ENCODE peak calls at places on chromosome 13, in five cellular contexts. O is PC-3, H is adrenal gland, J is suprapubic skin, U is AG04450. D is an unnamed sample.

GRCh38 chr13:62544928-62545327 is 1129.3 kb upstream of the PCDH20 start:
- DNase-seq in O (no peak), J (no peak), H (no peak), U (no peak), D (no peak)

GRCh38 chr13:113117335-113117872 is 5.2 kb upstream of the F10 start:
- DNase-seq in J (peak), H (no peak), U (no peak), O (peak), D (no peak)

GRCh38 chr13:35953537-35954206 is 177.5 kb downstream of the DCLK1 start:
- DNase-seq in H (peak), J (peak), O (peak), U (peak), D (peak)

GRCh38 chr13:113013303-113013702 is 44.3 kb downstream of the MCF2L start:
- DNase-seq in O (peak), H (no peak), J (no peak), U (no peak), D (no peak)

GRCh38 chr13:114078501-114079451 is 53.6 kb downstream of the RASA3 start:
- DNase-seq in J (peak), H (peak), U (no peak), O (peak), D (no peak)

GRCh38 chr13:101535192-101535746 is 82.8 kb downstream of the ITGBL1 start:
- DNase-seq in J (no peak), O (peak), U (no peak), H (no peak), D (no peak)

GRCh38 chr13:54989418-54989817 is 1960.8 kb downstream of the OLFM4 start:
- DNase-seq in O (no peak), J (no peak), H (no peak), U (no peak), D (no peak)

GRCh38 chr13:107832521-107833095 is 382.7 kb downstream of the LIG4 start:
- DNase-seq in J (no peak), U (no peak), O (no peak), H (no peak), D (no peak)

GRCh38 chr13:42116225-42116624 is 67.8 kb downstream of the DGKH start:
- DNase-seq in J (no peak), H (no peak), O (no peak), U (no peak), D (no peak)

GRCh38 chr13:49874430-49874829 is 61.7 kb downstream of the SPRYD7 start:
- DNase-seq in H (no peak), U (no peak), O (no peak), J (no peak), D (no peak)

GRCh38 chr13:25170554-25171107 is 1.5 kb downstream of the AMER2 start:
- DNase-seq in O (no peak), U (no peak), J (no peak), H (no peak), D (no peak)

GRCh38 chr13:52356327-52356726 is 49.6 kb downstream of the THSD1 start:
- DNase-seq in O (peak), J (no peak), U (no peak), H (no peak), D (no peak)

GRCh38 chr13:109602356-109602755 is 184.0 kb downstream of the IRS2 start:
- DNase-seq in U (no peak), H (no peak), O (no peak), J (no peak), D (no peak)

GRCh38 chr13:41352935-41353801 is 42.1 kb downstream of the NAA16 start:
- DNase-seq in O (peak), H (peak), J (no peak), U (peak), D (no peak)

GRCh38 chr13:59274958-59275727 is 888.6 kb downstream of the DIAPH3 start:
- DNase-seq in J (no peak), O (no peak), U (no peak), H (no peak), D (no peak)

GRCh38 chr13:90968510-90968909 is 379.0 kb upstream of the MIR17HG start:
- DNase-seq in H (no peak), J (no peak), U (no peak), O (peak), D (no peak)

GRCh38 chr13:50783066-50783465 is 60.4 kb downstream of the DLEU7 start:
- DNase-seq in O (no peak), U (no peak), H (no peak), J (no peak), D (no peak)

GRCh38 chr13:20404488-20405222 is 121.0 kb downstream of the CRYL1 start:
- DNase-seq in H (no peak), U (no peak), O (no peak), J (no peak), D (no peak)

GRCh38 chr13:98998831-98999634 is 21.2 kb upstream of the DOCK9 start:
- DNase-seq in O (no peak), H (no peak), U (no peak), J (no peak), D (no peak)

GRCh38 chr13:30191491-30192100 is 115.8 kb downstream of the KATNAL1 start:
- DNase-seq in J (no peak), U (no peak), O (peak), H (no peak), D (no peak)

GRCh38 chr13:79226938-79227337 is 179.1 kb downstream of the RBM26 start:
- DNase-seq in J (no peak), H (no peak), U (no peak), O (no peak), D (no peak)

GRCh38 chr13:23612182-23612581 is 42.0 kb downstream of the TNFRSF19 start:
- DNase-seq in H (no peak), O (no peak), U (no peak), J (no peak), D (no peak)

GRCh38 chr13:53010374-53011105 is 18.1 kb upstream of the OLFM4 start:
- DNase-seq in U (no peak), O (peak), J (no peak), H (no peak), D (no peak)

GRCh38 chr13:48804836-48805601 is 151.3 kb downstream of the CYSLTR2 start:
- DNase-seq in J (no peak), U (no peak), O (peak), H (no peak), D (no peak)

GRCh38 chr13:95535243-95535642 is 17.3 kb upstream of the CLDN10 start:
- DNase-seq in U (no peak), H (no peak), J (no peak), O (peak), D (no peak)

GRCh38 chr13:83229574-83230300 is 652.5 kb downstream of the SLITRK1 start:
- DNase-seq in J (no peak), U (no peak), O (no peak), H (no peak), D (no peak)

GRCh38 chr13:49693191-49693733 is 2.0 kb upstream of the EBPL start:
- DNase-seq in O (peak), U (no peak), H (no peak), J (no peak), D (no peak)

GRCh38 chr13:30727491-30728350 is 7.6 kb upstream of the ALOX5AP start:
- DNase-seq in H (no peak), J (no peak), U (no peak), O (no peak), D (no peak)

GRCh38 chr13:72120632-72121031 is 253.6 kb upstream of the DACH1 start:
- DNase-seq in J (no peak), H (no peak), O (no peak), U (no peak), D (no peak)

GRCh38 chr13:104773775-104774174 is 1707.6 kb upstream of the SLC10A2 start:
- DNase-seq in J (no peak), O (peak), U (peak), H (no peak), D (no peak)

GRCh38 chr13:64758520-64758919 is 2471.6 kb downstream of the PCDH9 start:
- DNase-seq in U (no peak), H (no peak), O (no peak), J (no peak), D (no peak)

GRCh38 chr13:113835461-113836274 is 28.2 kb downstream of the GAS6 start:
- DNase-seq in O (peak), J (no peak), H (no peak), U (peak), D (no peak)

GRCh38 chr13:109145631-109146030 is 516.2 kb downstream of the MYO16 start:
- DNase-seq in H (peak), U (peak), J (no peak), O (peak), D (no peak)

GRCh38 chr13:99545979-99546378 is 44.7 kb downstream of the TM9SF2 start:
- DNase-seq in O (no peak), U (no peak), J (no peak), H (no peak), D (no peak)

GRCh38 chr13:107812013-107812412 is 403.3 kb downstream of the LIG4 start:
- DNase-seq in O (no peak), U (no peak), H (no peak), J (no peak), D (no peak)

GRCh38 chr13:77457989-77458388 is 77.5 kb upstream of the SCEL start:
- DNase-seq in H (no peak), U (no peak), J (no peak), O (no peak), D (no peak)

GRCh38 chr13:110524484-110525254 is 36.9 kb downstream of the RAB20 start:
- DNase-seq in U (no peak), J (no peak), H (peak), O (peak), D (no peak)

GRCh38 chr13:48081739-48082138 is 13.2 kb downstream of the MED4 start:
- DNase-seq in J (no peak), O (no peak), H (no peak), U (no peak), D (no peak)

GRCh38 chr13:75482820-75483079 is 781 bp upstream of the TBC1D4 start:
- DNase-seq in H (no peak), U (no peak), J (no peak), O (no peak), D (no peak)
- TF ChIP-seq CTCF in H (no peak), U (no peak), J (no peak), O (no peak), D (no peak)

GRCh38 chr13:74024856-74025255 is 109.3 kb downstream of the KLF12 start:
- DNase-seq in U (no peak), O (no peak), H (no peak), J (no peak), D (no peak)

GRCh38 chr13:74025369-74025768 is 108.8 kb downstream of the KLF12 start:
- DNase-seq in J (no peak), H (no peak), U (no peak), O (no peak), D (no peak)

GRCh38 chr13:74021507-74021906 is 112.7 kb downstream of the KLF12 start:
- DNase-seq in U (no peak), J (no peak), H (no peak), O (no peak), D (no peak)

GRCh38 chr13:74026753-74027152 is 107.5 kb downstream of the KLF12 start:
- DNase-seq in H (peak), O (peak), U (no peak), J (no peak), D (no peak)

DNA sequence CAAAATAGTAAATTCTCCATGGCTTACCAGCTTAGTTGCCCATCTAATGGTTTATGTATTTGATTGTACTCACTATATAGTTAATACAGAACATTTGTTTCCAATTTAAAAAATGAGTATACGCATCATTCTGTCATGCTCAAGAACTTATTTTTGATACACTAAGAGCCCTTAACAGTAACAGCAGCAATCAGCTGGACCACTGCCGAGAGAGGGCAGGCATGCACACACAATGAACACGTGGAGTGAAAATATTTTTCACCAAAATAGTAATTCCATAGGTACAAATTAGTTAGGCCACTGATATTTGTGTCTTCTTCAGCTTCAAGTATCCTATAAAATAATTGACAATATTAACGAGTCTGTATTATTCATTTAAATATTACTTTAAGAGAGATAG is 109.9 kb downstream of the KLF12 start:
- DNase-seq in H (no peak), U (no peak), O (no peak), J (no peak), D (no peak)
- H3K27ac ChIP-seq in H (no peak), U (no peak), O (no peak), J (no peak), D (no peak)

GRCh38 chr13:46796129-46796514 is 839 bp downstream of the ESD start:
- DNase-seq in O (no peak), U (no peak), J (no peak), H (no peak), D (no peak)

GRCh38 chr13:46797468-46798237 is 692 bp upstream of the ESD start:
- DNase-seq in U (no peak), O (no peak), H (no peak), J (no peak), D (no peak)

GRCh38 chr13:46795321-46795720 is 1.6 kb downstream of the ESD start:
- DNase-seq in O (no peak), H (no peak), U (no peak), J (no peak), D (no peak)

GRCh38 chr13:46799139-46799538 is 2.2 kb upstream of the ESD start:
- DNase-seq in J (no peak), O (no peak), U (no peak), H (no peak), D (no peak)

GRCh38 chr13:46796515-46797467 is at the start of gene ESD:
- DNase-seq in O (peak), U (peak), J (peak), H (peak), D (peak)
- TF ChIP-seq CTCF in O (no peak), U (no peak), J (no peak), H (no peak), D (no peak)

DNA sequence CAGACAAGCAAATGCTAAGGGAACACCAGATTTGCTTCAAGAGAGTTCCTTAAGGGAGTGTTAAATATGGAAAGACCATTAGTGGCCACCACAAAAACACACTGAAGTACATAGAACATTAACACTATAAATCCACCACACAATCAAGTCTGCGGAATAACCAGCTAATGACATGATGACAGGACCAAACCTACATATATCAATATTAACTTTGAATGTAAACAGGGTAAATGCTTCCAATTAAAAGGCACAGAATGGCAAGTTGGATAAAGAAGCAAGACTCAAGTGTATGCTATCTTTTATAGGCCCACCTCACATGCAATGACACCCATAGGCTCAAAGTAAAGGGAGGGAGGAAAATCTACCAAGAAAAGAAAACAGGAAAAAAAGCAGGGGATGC is 291.3 kb downstream of the COG6 start:
- DNase-seq in O (no peak), J (no peak), H (no peak), U (no peak), D (no peak)
- H3K27ac ChIP-seq in O (no peak), J (no peak), H (no peak), U (no peak), D (no peak)

GRCh38 chr13:80388506-80388905 is 47.6 kb upstream of the SPRY2 start:
- DNase-seq in U (no peak), O (no peak), J (no peak), H (no peak), D (no peak)
- TF ChIP-seq CTCF in U (no peak), O (no peak), J (no peak), H (no peak), D (no peak)

DNA sequence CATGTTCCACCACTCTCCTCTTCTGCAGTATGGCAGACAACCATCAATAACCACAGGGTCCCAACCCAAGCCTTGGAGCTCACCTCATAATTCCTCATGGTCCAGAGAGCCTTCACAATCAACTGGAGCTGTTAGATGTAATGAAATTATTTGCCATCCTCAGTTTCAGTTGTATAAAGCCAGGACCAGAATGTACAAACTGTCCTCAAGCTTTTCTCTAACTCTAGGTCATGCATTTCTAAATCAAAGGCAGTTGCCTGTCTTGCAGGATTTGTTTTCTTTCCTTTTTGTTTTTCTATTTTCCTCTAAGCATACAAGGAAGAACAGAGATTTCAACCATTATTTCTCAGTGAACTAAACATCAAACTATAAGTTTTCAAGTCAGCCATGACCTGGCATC is 182.5 kb upstream of the SERP2 start:
- DNase-seq in O (no peak), J (no peak), H (no peak), U (no peak), D (no peak)
- H3K27ac ChIP-seq in O (no peak), J (peak), H (no peak), U (no peak), D (no peak)

GRCh38 chr13:67438465-67438864 is 208.3 kb upstream of the PCDH9 start:
- DNase-seq in O (peak), U (no peak), J (no peak), H (no peak), D (no peak)
- TF ChIP-seq CTCF in O (peak), U (no peak), J (no peak), H (no peak), D (no peak)

GRCh38 chr13:33494596-33495214 is 209.2 kb upstream of the STARD13 start:
- DNase-seq in J (no peak), H (peak), U (peak), O (peak), D (no peak)

GRCh38 chr13:33493672-33494365 is 208.3 kb upstream of the STARD13 start:
- DNase-seq in H (no peak), J (no peak), U (no peak), O (no peak), D (no peak)

GRCh38 chr13:33496336-33496735 is 210.8 kb upstream of the STARD13 start:
- DNase-seq in H (no peak), J (no peak), U (no peak), O (no peak), D (no peak)

GRCh38 chr13:33497146-33497845 is 211.7 kb upstream of the STARD13 start:
- DNase-seq in H (no peak), O (peak), J (no peak), U (no peak), D (no peak)
- H3K27ac ChIP-seq in H (no peak), O (peak), J (no peak), U (no peak), D (peak)

D was measured in lung.